ENCODE peak calls at places on chromosomes 4 and X, in four cellular contexts. One of them, this sample, is unnamed.

GRCh38 chr4:27861802-27862201 is 1001.2 kb downstream of the STIM2 start:
- DNase-seq in PC-3: peak
- DNase-seq in dorsolateral prefrontal cortex: no peak
- DNase-seq in lower leg skin: no peak
- DNase-seq in this sample: no peak

GRCh38 chr4:39528056-39528465 is 822 bp upstream of the UGDH start:
- DNase-seq in PC-3: peak
- DNase-seq in dorsolateral prefrontal cortex: no peak
- DNase-seq in lower leg skin: peak
- DNase-seq in this sample: no peak

GRCh38 chrX:153877571-153878261 is 8.3 kb downstream of the L1CAM start:
- DNase-seq in PC-3: no peak
- DNase-seq in dorsolateral prefrontal cortex: no peak
- DNase-seq in lower leg skin: no peak
- DNase-seq in this sample: no peak

GRCh38 chr4:574346-575161 is 1.5 kb downstream of the TMEM271 start:
- DNase-seq in PC-3: no peak
- DNase-seq in dorsolateral prefrontal cortex: no peak
- DNase-seq in lower leg skin: no peak
- DNase-seq in this sample: peak

GRCh38 chr4:113692809-113693411 is 68.6 kb downstream of the CAMK2D start:
- DNase-seq in PC-3: peak
- DNase-seq in dorsolateral prefrontal cortex: no peak
- DNase-seq in lower leg skin: no peak
- DNase-seq in this sample: no peak

GRCh38 chr4:98932539-98932938 is 3.6 kb upstream of the EIF4E start:
- DNase-seq in PC-3: peak
- DNase-seq in dorsolateral prefrontal cortex: no peak
- DNase-seq in lower leg skin: no peak
- DNase-seq in this sample: no peak

GRCh38 chrX:18886344-18887161 is 97.4 kb downstream of the PHKA2 start:
- DNase-seq in PC-3: peak
- DNase-seq in dorsolateral prefrontal cortex: peak
- DNase-seq in lower leg skin: peak
- DNase-seq in this sample: no peak

GRCh38 chrX:46715997-46716396 is 42.9 kb downstream of the SLC9A7 start:
- DNase-seq in PC-3: no peak
- DNase-seq in dorsolateral prefrontal cortex: no peak
- DNase-seq in lower leg skin: no peak
- DNase-seq in this sample: no peak

GRCh38 chrX:23187819-23188218 is 146.8 kb upstream of the PTCHD1 start:
- DNase-seq in PC-3: no peak
- DNase-seq in dorsolateral prefrontal cortex: no peak
- DNase-seq in lower leg skin: no peak
- DNase-seq in this sample: no peak

GRCh38 chr4:61837395-61837794 is 637.3 kb downstream of the ADGRL3 start:
- DNase-seq in PC-3: peak
- DNase-seq in dorsolateral prefrontal cortex: no peak
- DNase-seq in lower leg skin: no peak
- DNase-seq in this sample: no peak

GRCh38 chrX:8244301-8244700 is 73.2 kb upstream of the VCX2 start:
- DNase-seq in PC-3: no peak
- DNase-seq in dorsolateral prefrontal cortex: no peak
- DNase-seq in lower leg skin: no peak
- DNase-seq in this sample: no peak

GRCh38 chr4:156408749-156409148 is 455.1 kb upstream of the CTSO start:
- DNase-seq in PC-3: peak
- DNase-seq in dorsolateral prefrontal cortex: no peak
- DNase-seq in lower leg skin: no peak
- DNase-seq in this sample: no peak

GRCh38 chrX:39718951-39719350 is 378.8 kb downstream of the BCOR start:
- DNase-seq in PC-3: no peak
- DNase-seq in dorsolateral prefrontal cortex: no peak
- DNase-seq in lower leg skin: no peak
- DNase-seq in this sample: no peak

GRCh38 chr4:73127839-73128448 is 58.4 kb upstream of the COX18 start:
- DNase-seq in PC-3: peak
- DNase-seq in dorsolateral prefrontal cortex: no peak
- DNase-seq in lower leg skin: no peak
- DNase-seq in this sample: no peak

GRCh38 chr4:67810011-67810410 is 55.8 kb upstream of the GNRHR start:
- DNase-seq in PC-3: no peak
- DNase-seq in dorsolateral prefrontal cortex: no peak
- DNase-seq in lower leg skin: no peak
- DNase-seq in this sample: no peak

GRCh38 chr4:52269761-52270160 is 218.7 kb downstream of the SPATA18 start:
- DNase-seq in PC-3: no peak
- DNase-seq in dorsolateral prefrontal cortex: no peak
- DNase-seq in lower leg skin: no peak
- DNase-seq in this sample: no peak

GRCh38 chr4:57074753-57075152 is 35.4 kb downstream of the IGFBP7 start:
- DNase-seq in PC-3: peak
- DNase-seq in dorsolateral prefrontal cortex: no peak
- DNase-seq in lower leg skin: no peak
- DNase-seq in this sample: no peak

GRCh38 chrX:147565239-147565638 is 346.5 kb upstream of the FMR1 start:
- DNase-seq in PC-3: peak
- DNase-seq in dorsolateral prefrontal cortex: no peak
- DNase-seq in lower leg skin: no peak
- DNase-seq in this sample: no peak

GRCh38 chr4:15737255-15737654 is 34.4 kb downstream of the BST1 start:
- DNase-seq in PC-3: no peak
- DNase-seq in dorsolateral prefrontal cortex: no peak
- DNase-seq in lower leg skin: no peak
- DNase-seq in this sample: no peak

GRCh38 chrX:129875669-129876068 is 30.3 kb upstream of the UTP14A start:
- DNase-seq in PC-3: peak
- DNase-seq in dorsolateral prefrontal cortex: no peak
- DNase-seq in lower leg skin: no peak
- DNase-seq in this sample: no peak

GRCh38 chrX:88135735-88136134 is 611.3 kb upstream of the CPXCR1 start:
- DNase-seq in PC-3: peak
- DNase-seq in dorsolateral prefrontal cortex: no peak
- DNase-seq in lower leg skin: no peak
- DNase-seq in this sample: no peak

GRCh38 chr4:84493092-84493850 is 5.8 kb downstream of the NKX6-1 start:
- DNase-seq in PC-3: no peak
- DNase-seq in dorsolateral prefrontal cortex: no peak
- DNase-seq in lower leg skin: no peak
- DNase-seq in this sample: no peak

GRCh38 chrX:128862557-128862956 is 660.7 kb downstream of the SMARCA1 start:
- DNase-seq in PC-3: no peak
- DNase-seq in dorsolateral prefrontal cortex: no peak
- DNase-seq in lower leg skin: no peak
- DNase-seq in this sample: no peak

GRCh38 chrX:3161686-3162085 is 120.4 kb downstream of the ARSF start:
- DNase-seq in PC-3: no peak
- DNase-seq in dorsolateral prefrontal cortex: no peak
- DNase-seq in lower leg skin: no peak
- DNase-seq in this sample: no peak

GRCh38 chr4:106062452-106062875 is 167.2 kb downstream of the NPNT start:
- DNase-seq in PC-3: peak
- DNase-seq in dorsolateral prefrontal cortex: no peak
- DNase-seq in lower leg skin: no peak
- DNase-seq in this sample: no peak

GRCh38 chr4:174037049-174037448 is 246.4 kb downstream of the FBXO8 start:
- DNase-seq in PC-3: no peak
- DNase-seq in dorsolateral prefrontal cortex: no peak
- DNase-seq in lower leg skin: peak
- DNase-seq in this sample: no peak

GRCh38 chr4:185602397-185602796 is 67.1 kb upstream of the PDLIM3 start:
- DNase-seq in PC-3: no peak
- DNase-seq in dorsolateral prefrontal cortex: no peak
- DNase-seq in lower leg skin: no peak
- DNase-seq in this sample: no peak
- TF ChIP-seq CTCF in PC-3: no peak
- TF ChIP-seq CTCF in dorsolateral prefrontal cortex: no peak
- TF ChIP-seq CTCF in lower leg skin: no peak
- TF ChIP-seq CTCF in this sample: no peak

DNA sequence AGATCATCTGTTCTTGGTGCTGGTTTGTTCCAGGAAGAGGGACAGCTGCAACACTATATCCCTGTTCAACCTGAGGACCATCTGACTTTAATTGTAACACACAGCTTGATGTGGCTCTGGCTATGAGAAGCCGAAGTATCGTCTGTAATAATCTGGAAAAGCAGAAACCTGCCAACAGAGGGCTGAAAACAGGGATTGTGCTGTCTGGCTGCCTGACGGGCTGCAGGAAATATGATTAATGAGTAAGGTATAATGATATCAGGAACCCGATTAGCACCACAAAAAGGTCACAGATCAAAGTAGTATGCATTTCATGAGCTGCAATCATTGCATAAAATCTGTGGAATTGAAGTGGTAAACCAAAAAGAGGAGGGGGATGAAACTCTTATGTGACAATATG is 170.4 kb upstream of the MAB21L2 start:
- DNase-seq in PC-3: no peak
- DNase-seq in dorsolateral prefrontal cortex: no peak
- DNase-seq in lower leg skin: no peak
- DNase-seq in this sample: no peak
- TF ChIP-seq CTCF in PC-3: no peak
- TF ChIP-seq CTCF in dorsolateral prefrontal cortex: no peak
- TF ChIP-seq CTCF in lower leg skin: no peak
- TF ChIP-seq CTCF in this sample: no peak

DNA sequence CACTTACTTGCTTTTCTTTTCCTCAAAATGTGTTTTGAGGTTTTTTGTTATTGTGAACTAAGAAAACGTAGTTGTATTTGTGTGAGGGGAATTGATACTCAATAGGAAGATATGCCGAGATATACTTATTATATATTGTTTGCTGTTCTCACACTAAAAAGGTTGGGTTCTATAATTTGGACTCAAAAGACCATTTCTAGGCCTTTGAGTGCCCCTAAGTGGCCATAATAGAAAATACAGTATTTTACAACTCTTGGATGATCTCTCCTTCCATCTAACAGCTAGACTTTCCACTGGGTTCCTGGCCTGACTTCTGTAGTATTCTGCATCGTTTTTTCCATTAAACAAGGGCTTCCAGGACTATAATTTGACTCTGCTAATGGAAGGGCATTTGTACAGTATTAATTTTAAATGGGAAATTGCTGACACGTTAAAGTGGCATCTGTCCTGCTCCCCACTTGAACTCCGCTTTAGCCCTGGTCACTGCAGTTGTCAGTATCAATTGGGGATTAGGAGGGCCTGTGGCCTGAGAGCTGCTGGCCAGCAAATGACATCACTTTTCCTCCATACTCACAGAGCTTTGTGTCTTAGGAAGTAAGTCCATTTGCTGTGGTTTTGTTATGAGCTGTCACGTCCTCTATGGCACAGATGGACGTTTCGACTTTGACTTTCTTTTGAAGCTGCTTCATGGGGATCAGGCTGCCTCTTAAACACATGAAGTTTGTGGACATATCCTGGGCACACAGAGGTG is 176.9 kb downstream of the SLIT2 start:
- DNase-seq in PC-3: peak
- DNase-seq in dorsolateral prefrontal cortex: no peak
- DNase-seq in lower leg skin: no peak
- DNase-seq in this sample: no peak
- TF ChIP-seq CTCF in PC-3: peak
- TF ChIP-seq CTCF in dorsolateral prefrontal cortex: peak
- TF ChIP-seq CTCF in lower leg skin: no peak
- TF ChIP-seq CTCF in this sample: peak

GRCh38 chrX:96182366-96182765 is 502.3 kb upstream of the DIAPH2 start:
- DNase-seq in PC-3: peak
- DNase-seq in dorsolateral prefrontal cortex: no peak
- DNase-seq in lower leg skin: no peak
- DNase-seq in this sample: no peak

GRCh38 chrX:96181571-96181970 is 503.1 kb upstream of the DIAPH2 start:
- DNase-seq in PC-3: no peak
- DNase-seq in dorsolateral prefrontal cortex: no peak
- DNase-seq in lower leg skin: no peak
- DNase-seq in this sample: no peak

DNA sequence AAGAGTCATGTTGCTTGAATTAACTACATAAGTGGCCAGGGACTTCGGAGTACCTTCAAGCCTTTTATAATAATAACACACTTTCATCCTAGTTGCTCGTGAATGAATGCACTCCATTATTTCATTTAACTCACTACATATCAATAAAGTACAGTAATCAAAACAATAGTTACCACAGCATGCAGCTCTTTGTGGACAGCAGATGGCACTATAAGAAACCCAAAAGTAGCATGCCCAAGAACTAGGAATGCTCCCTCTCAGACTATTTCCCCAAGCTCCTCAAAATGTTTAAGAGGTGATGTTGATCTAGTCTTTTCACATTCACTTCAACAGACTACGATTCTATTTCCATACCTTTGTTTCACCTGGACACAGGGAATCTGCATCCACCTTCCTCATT is 500.8 kb upstream of the DIAPH2 start:
- DNase-seq in PC-3: peak
- DNase-seq in dorsolateral prefrontal cortex: no peak
- DNase-seq in lower leg skin: no peak
- DNase-seq in this sample: no peak
- TF ChIP-seq CTCF in PC-3: peak
- TF ChIP-seq CTCF in dorsolateral prefrontal cortex: peak
- TF ChIP-seq CTCF in lower leg skin: no peak
- TF ChIP-seq CTCF in this sample: peak

DNA sequence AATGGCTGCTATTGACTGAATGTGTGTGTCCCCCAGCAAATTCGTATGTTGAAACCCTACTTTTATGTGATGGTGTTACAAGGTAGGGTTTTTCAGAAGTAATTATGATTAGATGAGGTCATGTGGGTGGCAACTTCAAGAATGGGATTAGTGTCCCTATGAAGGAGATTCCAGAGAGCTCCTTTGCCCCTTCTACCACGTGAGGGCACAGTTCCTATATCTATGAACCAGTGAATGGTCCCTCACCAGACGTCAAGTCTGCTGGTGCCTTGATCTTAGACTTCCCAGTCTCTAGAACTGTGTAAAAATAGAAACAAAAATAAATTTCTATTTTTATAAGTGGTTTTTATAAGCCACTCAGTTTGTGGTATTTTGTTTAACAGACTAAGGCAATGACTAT is 1137.6 kb upstream of the IGFBP7 start:
- DNase-seq in PC-3: peak
- DNase-seq in dorsolateral prefrontal cortex: no peak
- DNase-seq in lower leg skin: no peak
- DNase-seq in this sample: no peak
- TF ChIP-seq CTCF in PC-3: peak
- TF ChIP-seq CTCF in dorsolateral prefrontal cortex: no peak
- TF ChIP-seq CTCF in lower leg skin: no peak
- TF ChIP-seq CTCF in this sample: no peak

GRCh38 chr4:143254479-143255216 is 69.9 kb downstream of the USP38 start:
- DNase-seq in PC-3: no peak
- DNase-seq in dorsolateral prefrontal cortex: no peak
- DNase-seq in lower leg skin: no peak
- DNase-seq in this sample: no peak
- TF ChIP-seq CTCF in PC-3: no peak
- TF ChIP-seq CTCF in dorsolateral prefrontal cortex: no peak
- TF ChIP-seq CTCF in lower leg skin: no peak
- TF ChIP-seq CTCF in this sample: no peak

This sample was measured in osteocyte.